ENCODE peak calls at places on chromosomes 12 and 14, in ten cellular contexts. D, L, J, R, C, Z, A, X, E and F are unnamed samples.
A peak's percentile ranks its signal among the peaks of the same experiment; 100 is the strongest.

GRCh38 chr12:65659681-65660080 is 164.6 kb upstream of the HMGA2 start:
- DNase-seq in D (no peak), L (no peak), J (no peak), R (no peak), C (no peak), Z (no peak), A (no peak), X (no peak), E (no peak), F (no peak)

GRCh38 chr12:59973515-59973914 is 377.7 kb downstream of the SLC16A7 start:
- DNase-seq in D (no peak), L (no peak), J (no peak), R (no peak), C (no peak), Z (no peak), A (no peak), X (no peak), E (no peak), F (no peak)

GRCh38 chr14:32635103-32635719 is 303.5 kb upstream of the NPAS3 start:
- DNase-seq in D (no peak), L (no peak), J (no peak), R (no peak), C (no peak), Z (peak; percentile 15), A (no peak), X (no peak), E (no peak), F (no peak)

GRCh38 chr12:29131539-29131938 is 17.5 kb upstream of the FAR2 start:
- DNase-seq in D (no peak), L (no peak), J (no peak), R (no peak), C (no peak), Z (no peak), A (no peak), X (no peak), E (no peak), F (no peak)

GRCh38 chr12:92938018-92938417 is 8.9 kb upstream of the EEA1 start:
- DNase-seq in D (no peak), L (no peak), J (no peak), R (no peak), C (no peak), Z (no peak), A (no peak), X (no peak), E (no peak), F (no peak)

GRCh38 chr12:57521475-57522018 is 1.1 kb upstream of the MBD6 start:
- DNase-seq in D (peak; percentile 5), L (peak; percentile 82), J (no peak), R (peak; percentile 35), C (no peak), Z (no peak), A (peak; percentile 85), X (peak; percentile 60), E (peak; percentile 49), F (peak; percentile 66)

GRCh38 chr14:34387974-34388533 is 74.0 kb downstream of the SPTSSA start:
- DNase-seq in D (no peak), L (no peak), J (no peak), R (no peak), C (no peak), Z (no peak), A (no peak), X (no peak), E (no peak), F (no peak)

GRCh38 chr12:20210795-20211194 is 157.5 kb upstream of the PDE3A start:
- DNase-seq in D (no peak), L (no peak), J (no peak), R (no peak), C (no peak), Z (no peak), A (no peak), X (no peak), E (no peak), F (no peak)

DNA sequence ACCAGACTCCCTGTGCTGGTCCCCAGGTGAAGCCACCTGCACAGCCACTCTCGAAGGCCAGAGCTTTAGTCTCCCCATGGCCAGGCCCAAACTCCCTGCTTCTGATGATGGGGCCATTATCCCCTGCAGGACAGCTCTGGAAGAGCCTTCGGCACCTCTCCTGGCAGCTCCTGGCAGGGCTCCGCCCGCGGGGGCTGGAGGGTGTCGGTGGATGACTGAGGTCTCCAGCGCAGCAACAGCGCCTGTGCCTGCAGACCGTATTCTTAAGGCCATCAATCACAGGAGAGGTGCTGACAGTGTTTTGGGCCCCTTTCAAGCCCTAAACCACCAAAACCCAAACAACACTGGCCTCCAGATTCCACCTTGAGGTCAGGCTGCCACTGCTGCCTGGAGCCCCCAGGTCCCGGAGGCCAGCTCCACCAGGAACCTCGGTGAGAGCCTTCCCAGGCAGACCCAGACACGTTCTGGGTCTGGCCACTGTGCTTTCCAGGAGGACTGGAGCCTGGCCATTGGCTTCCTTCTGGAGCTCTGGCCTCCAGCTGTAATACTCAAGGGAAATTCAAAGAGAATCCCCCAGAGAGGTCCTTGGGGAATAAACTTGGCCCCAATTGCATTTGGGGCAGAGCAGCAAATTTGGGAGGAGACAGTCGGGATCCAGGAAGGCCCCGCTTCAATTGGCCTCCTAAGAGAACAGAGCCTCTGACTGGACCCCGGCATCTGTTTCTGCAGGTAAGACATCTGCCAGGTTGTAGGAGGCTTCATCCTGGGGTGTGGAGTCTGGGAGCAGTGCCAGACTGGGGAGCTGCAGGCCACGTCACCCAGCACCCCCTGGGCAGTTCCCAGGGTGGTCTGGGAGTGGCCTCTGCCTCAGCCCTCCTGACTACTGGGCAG is 210.6 kb upstream of the RTL1 start:
- DNase-seq in D (no peak), L (no peak), J (no peak), R (no peak), C (peak; percentile 78), Z (no peak), A (no peak), X (peak; percentile 13), E (no peak), F (no peak)
- H3K27me3 ChIP-seq in D (peaks cover 11% of the 10 kb centered on the region), L (no peaks in the 10 kb centered on the region), J (no peaks in the 10 kb centered on the region), R (no peaks in the 10 kb centered on the region), C (no peaks in the 10 kb centered on the region), Z (no peaks in the 10 kb centered on the region), A (no peaks in the 10 kb centered on the region), X (no peaks in the 10 kb centered on the region), E (no peaks in the 10 kb centered on the region), F (no peaks in the 10 kb centered on the region)

DNA sequence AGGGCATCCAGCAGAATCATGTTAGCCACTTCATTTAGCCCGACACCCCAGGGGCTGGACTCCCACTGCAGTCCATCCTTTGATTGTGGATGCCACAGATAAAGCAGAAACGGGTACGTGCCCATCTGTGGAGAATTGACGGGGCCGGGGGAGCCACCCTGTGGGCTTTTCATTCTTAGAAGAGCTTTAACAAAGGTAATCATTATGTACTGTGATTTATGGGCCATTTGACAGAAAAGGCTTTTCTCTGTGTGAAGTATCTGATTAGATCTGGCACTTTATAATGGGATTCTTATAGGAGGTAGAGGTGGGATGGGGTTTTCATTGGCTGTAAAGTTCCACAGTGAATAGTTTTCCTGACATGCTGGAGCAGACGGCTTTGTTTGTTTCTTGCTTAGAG is 40.4 kb downstream of the AACS start:
- DNase-seq in D (no peak), L (no peak), J (no peak), R (no peak), C (no peak), Z (no peak), A (no peak), X (no peak), E (no peak), F (no peak)
- H3K27me3 ChIP-seq in D (no peaks in the 10 kb centered on the region), L (no peaks in the 10 kb centered on the region), J (no peaks in the 10 kb centered on the region), R (no peaks in the 10 kb centered on the region), C (no peaks in the 10 kb centered on the region), Z (no peaks in the 10 kb centered on the region), A (no peaks in the 10 kb centered on the region), X (no peaks in the 10 kb centered on the region), E (no peaks in the 10 kb centered on the region), F (no peaks in the 10 kb centered on the region)

DNA sequence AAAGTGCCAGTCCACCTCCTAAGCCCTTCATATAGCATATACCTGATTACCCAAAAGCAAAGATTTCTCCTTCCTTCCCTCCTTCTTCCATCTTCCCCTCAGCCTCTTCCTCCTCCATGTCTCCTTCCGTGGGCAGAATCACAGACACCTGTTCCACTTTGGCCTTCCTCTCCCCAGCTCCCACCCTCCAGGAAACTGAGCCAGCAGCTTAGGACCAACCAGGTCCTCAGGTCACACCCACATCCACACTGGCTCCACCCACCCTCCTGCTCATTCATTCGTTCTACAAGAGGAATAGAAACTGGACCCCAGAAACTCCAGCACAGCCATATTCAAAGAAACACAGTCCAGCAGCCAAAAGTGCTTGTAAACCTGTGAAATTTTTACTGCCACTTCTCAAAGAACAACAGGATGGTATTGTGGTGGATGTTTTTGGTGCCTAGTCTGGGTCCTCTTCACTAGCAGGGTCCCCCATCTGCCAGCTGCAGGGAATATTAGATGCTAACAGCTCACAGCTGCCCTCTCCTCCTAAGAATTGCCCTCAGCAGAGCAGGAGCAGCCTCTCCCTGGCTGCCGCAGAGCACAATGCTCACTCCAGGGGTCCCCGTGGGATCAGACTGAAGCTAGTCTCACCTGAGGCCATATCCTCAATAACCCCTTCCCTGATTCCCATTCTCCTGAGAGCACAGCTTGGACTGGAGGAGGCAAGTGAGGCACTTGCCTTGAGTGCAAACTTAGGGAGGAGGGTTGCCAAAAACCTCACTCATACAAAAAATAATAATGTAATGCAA is 18.4 kb downstream of the CMKLR1 start:
- DNase-seq in D (no peak), L (peak; percentile 50), J (no peak), R (no peak), C (no peak), Z (no peak), A (no peak), X (no peak), E (no peak), F (no peak)
- H3K27me3 ChIP-seq in D (no peaks in the 10 kb centered on the region), L (no peaks in the 10 kb centered on the region), J (no peaks in the 10 kb centered on the region), R (no peaks in the 10 kb centered on the region), C (no peaks in the 10 kb centered on the region), Z (no peaks in the 10 kb centered on the region), A (no peaks in the 10 kb centered on the region), X (no peaks in the 10 kb centered on the region), E (no peaks in the 10 kb centered on the region), F (no peaks in the 10 kb centered on the region)

GRCh38 chr12:52250048-52250990 is 17.3 kb downstream of the KRT7 start:
- DNase-seq in D (no peak), L (peak; percentile 76), J (no peak), R (no peak), C (no peak), Z (peak; percentile 64), A (no peak), X (no peak), E (no peak), F (no peak)

GRCh38 chr12:52249511-52250047 is 16.5 kb downstream of the KRT7 start:
- DNase-seq in D (no peak), L (peak; percentile 23), J (no peak), R (no peak), C (no peak), Z (peak; percentile 39), A (no peak), X (no peak), E (no peak), F (peak; percentile 34)

GRCh38 chr12:52253391-52254179 is 20.5 kb downstream of the KRT7 start:
- DNase-seq in D (no peak), L (no peak), J (no peak), R (no peak), C (no peak), Z (peak; percentile 57), A (no peak), X (no peak), E (no peak), F (no peak)

GRCh38 chr12:52252728-52253328 is 19.8 kb downstream of the KRT7 start:
- DNase-seq in D (no peak), L (no peak), J (no peak), R (no peak), C (no peak), Z (no peak), A (no peak), X (no peak), E (no peak), F (no peak)

DNA sequence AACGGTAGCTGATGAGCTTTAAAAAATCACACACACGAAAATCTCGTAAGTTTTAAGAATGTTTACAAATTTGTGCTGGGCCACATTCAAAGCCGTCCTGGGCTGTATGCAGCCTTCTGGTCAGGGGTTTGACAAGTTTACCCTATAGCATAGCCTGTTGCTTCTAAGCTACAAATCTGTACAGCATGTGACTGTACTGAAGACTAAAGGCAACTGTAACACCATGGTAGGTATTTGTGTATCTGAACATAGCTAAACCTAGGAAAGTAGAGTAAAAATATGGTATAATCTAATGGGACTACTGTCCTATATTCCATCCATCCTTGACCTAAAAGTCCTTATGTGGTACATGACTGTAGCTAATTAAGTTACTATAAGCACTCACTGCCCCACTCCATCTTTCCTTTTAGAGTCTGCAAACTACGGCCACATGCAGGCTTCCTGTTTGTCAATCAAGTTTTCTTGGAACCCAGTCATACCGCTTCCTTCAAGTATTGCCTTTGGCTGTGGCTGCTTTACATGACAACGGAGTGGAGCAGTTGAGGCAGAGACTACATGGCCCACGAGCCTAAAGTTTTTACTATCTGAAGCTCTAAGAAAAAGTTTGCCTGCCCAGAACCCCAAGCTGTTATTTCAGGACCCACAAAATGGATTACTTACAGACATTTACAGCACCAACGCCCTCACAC is 18.5 kb downstream of the KRT7 start:
- DNase-seq in D (no peak), L (no peak), J (no peak), R (no peak), C (no peak), Z (peak; percentile 75), A (no peak), X (no peak), E (no peak), F (no peak)
- H3K27me3 ChIP-seq in D (peaks cover 22% of the 10 kb centered on the region), L (no peaks in the 10 kb centered on the region), J (no peaks in the 10 kb centered on the region), R (peaks cover 42% of the 10 kb centered on the region), C (no peaks in the 10 kb centered on the region), Z (no peaks in the 10 kb centered on the region), A (peaks cover 27% of the 10 kb centered on the region), X (no peaks in the 10 kb centered on the region), E (no peaks in the 10 kb centered on the region), F (peaks cover under 1% of the 10 kb centered on the region)